ENCODE peak calls at places on chromosomes 6 and 20, in six cellular contexts. G, W, I, Y, P and H are unnamed samples.

GRCh38 chr20:22716824-22717351 is 132.5 kb upstream of the FOXA2 start:
- DNase-seq in Y (no peak), I (no peak), W (no peak), P (peak; percentile 50), G (no peak), H (no peak)

GRCh38 chr6:122995930-122996796 is at the start of gene CLVS2:
- DNase-seq in Y (no peak), P (no peak), W (no peak), G (no peak), I (no peak), H (peak; percentile 23)

GRCh38 chr6:139508576-139508975 is 134.1 kb upstream of the CITED2 start:
- DNase-seq in G (no peak), W (no peak), Y (no peak), P (no peak), I (no peak), H (no peak)

GRCh38 chr6:144104898-144105487 is 9.6 kb upstream of the SF3B5 start:
- DNase-seq in W (peak; percentile 14), G (no peak), I (no peak), Y (peak; percentile 34), P (peak; percentile 57), H (no peak)

GRCh38 chr6:21438986-21439352 is 154.6 kb upstream of the SOX4 start:
- DNase-seq in G (no peak), I (no peak), W (no peak), Y (no peak), P (peak; percentile 16), H (no peak)

GRCh38 chr6:73121421-73121993 is 103.8 kb downstream of the KHDC1L start:
- DNase-seq in P (no peak), Y (peak; percentile 90), W (no peak), G (no peak), I (no peak), H (no peak)

GRCh38 chr6:108796875-108797274 is 51.3 kb upstream of the ARMC2 start:
- DNase-seq in Y (no peak), W (no peak), G (no peak), I (no peak), P (no peak), H (no peak)

GRCh38 chr20:10352934-10353866 is 80.8 kb downstream of the MKKS start:
- DNase-seq in P (no peak), Y (no peak), G (no peak), W (no peak), I (no peak), H (no peak)

GRCh38 chr20:10618611-10619245 is 55.1 kb downstream of the JAG1 start:
- DNase-seq in G (no peak), I (no peak), P (no peak), Y (no peak), W (no peak), H (no peak)

GRCh38 chr20:371755-372542 is 8.6 kb upstream of the TRIB3 start:
- DNase-seq in W (no peak), I (no peak), Y (no peak), G (no peak), P (peak; percentile 44), H (peak; percentile 5)

GRCh38 chr20:10427060-10427692 is 6.8 kb downstream of the MKKS start:
- DNase-seq in Y (peak; percentile 22), P (no peak), I (peak; percentile 10), W (peak; percentile 25), G (peak; percentile 51), H (no peak)

GRCh38 chr20:13644010-13644409 is 5.3 kb upstream of the TASP1 start:
- DNase-seq in G (no peak), P (no peak), W (no peak), I (no peak), Y (peak; percentile 79), H (no peak)